ENCODE peak calls at places on chromosomes 6 and 20, in nine cellular contexts. E, H, S, X, O, I, A, W and L are unnamed samples.

GRCh38 chr20:13340088-13340487 is 119.0 kb downstream of the ISM1 start:
- DNase-seq in E (no peak), H (no peak), S (no peak), X (no peak), O (no peak), I (no peak), A (no peak), W (no peak), L (no peak)

GRCh38 chr6:34248727-34249468 is at the start of gene SMIM29:
- DNase-seq in E (peak; percentile 99), H (peak; percentile 97), S (peak; percentile 93), X (peak; percentile 98), O (peak; percentile 96), I (peak; percentile 96), A (peak; percentile 97), W (peak; percentile 91), L (peak; percentile 94)

GRCh38 chr6:52605610-52606185 is 28.8 kb upstream of the TRAM2 start:
- DNase-seq in E (no peak), H (no peak), S (no peak), X (no peak), O (no peak), I (no peak), A (no peak), W (no peak), L (no peak)

GRCh38 chr6:105280033-105280432 is 100.2 kb upstream of the POPDC3 start:
- DNase-seq in E (no peak), H (no peak), S (no peak), X (no peak), O (no peak), I (no peak), A (no peak), W (no peak), L (no peak)

GRCh38 chr6:108762394-108762793 is 85.8 kb upstream of the ARMC2 start:
- DNase-seq in E (no peak), H (no peak), S (no peak), X (no peak), O (no peak), I (no peak), A (peak; percentile 10), W (no peak), L (peak; percentile 30)

GRCh38 chr6:53544050-53544499 is 826 bp downstream of the GCLC start:
- DNase-seq in E (no peak), H (no peak), S (no peak), X (no peak), O (no peak), I (no peak), A (no peak), W (peak; percentile 27), L (peak; percentile 9)

GRCh38 chr20:17967595-17968365 is 814 bp downstream of the SNX5 start:
- DNase-seq in E (no peak), H (no peak), S (peak; percentile 84), X (no peak), O (no peak), I (no peak), A (peak; percentile 91), W (peak; percentile 63), L (peak; percentile 59)

GRCh38 chr6:1082040-1082935 is 229.6 kb upstream of the FOXQ1 start:
- DNase-seq in E (no peak), H (no peak), S (peak; percentile 74), X (no peak), O (no peak), I (no peak), A (no peak), W (peak; percentile 73), L (no peak)

GRCh38 chr20:38995536-38996044 is 33.4 kb downstream of the DHX35 start:
- DNase-seq in E (no peak), H (no peak), S (peak; percentile 58), X (no peak), O (no peak), I (no peak), A (no peak), W (no peak), L (no peak)

GRCh38 chr20:53929974-53930650 is 140.3 kb downstream of the BCAS1 start:
- DNase-seq in E (no peak), H (no peak), S (no peak), X (no peak), O (no peak), I (no peak), A (no peak), W (no peak), L (peak; percentile 81)

GRCh38 chr20:57558614-57559285 is 2.2 kb upstream of the PCK1 start:
- DNase-seq in E (no peak), H (no peak), S (no peak), X (no peak), O (no peak), I (no peak), A (no peak), W (no peak), L (no peak)

GRCh38 chr6:69865126-69865525 is 1.2 kb upstream of the COL19A1 start:
- DNase-seq in E (no peak), H (no peak), S (peak; percentile 72), X (no peak), O (no peak), I (no peak), A (no peak), W (peak; percentile 39), L (no peak)

GRCh38 chr6:135572051-135572450 is 74.5 kb upstream of the AHI1 start:
- DNase-seq in E (no peak), H (no peak), S (no peak), X (no peak), O (no peak), I (no peak), A (no peak), W (peak; percentile 58), L (no peak)

GRCh38 chr6:140979642-140980091 is 1153.1 kb upstream of the GJE1 start:
- DNase-seq in E (no peak), H (no peak), S (peak; percentile 80), X (no peak), O (no peak), I (no peak), A (no peak), W (peak; percentile 89), L (no peak)

GRCh38 chr6:112150363-112150762 is 63.0 kb downstream of the FAM229B start:
- DNase-seq in E (no peak), H (no peak), S (peak; percentile 42), X (no peak), O (no peak), I (no peak), A (no peak), W (peak; percentile 47), L (no peak)

GRCh38 chr6:84777888-84778287 is 13.5 kb upstream of the TBX18 start:
- DNase-seq in E (no peak), H (no peak), S (no peak), X (no peak), O (no peak), I (no peak), A (no peak), W (no peak), L (no peak)

GRCh38 chr6:89989742-89990141 is 95.5 kb downstream of the GJA10 start:
- DNase-seq in E (no peak), H (no peak), S (peak; percentile 56), X (no peak), O (no peak), I (no peak), A (no peak), W (peak; percentile 94), L (no peak)

GRCh38 chr6:87155920-87156600 is 695 bp downstream of the ZNF292 start:
- DNase-seq in E (peak; percentile 95), H (peak; percentile 43), S (peak; percentile 36), X (no peak), O (peak; percentile 68), I (no peak), A (peak; percentile 90), W (peak; percentile 46), L (peak; percentile 27)

DNA sequence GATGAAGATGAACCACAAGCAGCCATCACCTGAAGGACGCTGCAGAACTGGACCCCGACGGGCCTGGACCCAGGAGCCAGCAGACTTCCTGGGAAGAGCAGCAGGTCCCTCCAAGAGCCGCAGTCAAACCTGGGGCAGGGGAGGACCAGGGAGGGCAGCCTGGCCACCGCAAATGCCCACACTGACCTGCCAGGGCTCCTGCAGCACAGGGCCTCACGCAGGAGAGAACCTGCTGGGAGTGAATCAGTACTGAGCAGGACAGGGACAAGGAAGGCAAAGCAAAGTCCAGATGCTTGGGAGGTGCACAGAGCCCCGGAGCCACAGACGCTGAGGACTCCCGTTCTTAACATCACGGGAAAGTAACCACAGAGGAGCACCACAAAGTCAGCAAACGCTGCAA is 75.2 kb downstream of the TAF4 start:
- DNase-seq in E (no peak), H (no peak), S (no peak), X (no peak), O (no peak), I (no peak), A (no peak), W (no peak), L (no peak)
- H3K36me3 ChIP-seq in E (peaks cover 10% of the 10 kb centered on the region), H (peaks cover 83% of the 10 kb centered on the region), S (peaks cover 10% of the 10 kb centered on the region), X (peaks cover 34% of the 10 kb centered on the region), O (peaks cover 78% of the 10 kb centered on the region), I (peaks cover 3% of the 10 kb centered on the region), A (no peaks in the 10 kb centered on the region), W (peaks cover 49% of the 10 kb centered on the region), L (peaks cover 3% of the 10 kb centered on the region)

GRCh38 chr6:10417681-10418104 is 2.8 kb upstream of the TFAP2A start:
- DNase-seq in E (peak; percentile 58), H (no peak), S (no peak), X (no peak), O (no peak), I (no peak), A (no peak), W (no peak), L (no peak)
- H3K27ac ChIP-seq in E (no peak overlapping the region), H (no peak overlapping the region), S (no peak overlapping the region), X (no peak overlapping the region), O (no peak overlapping the region), I (no peak overlapping the region), A (peak overlapping the region; percentile 74), W (no peak overlapping the region), L (no peak overlapping the region)

GRCh38 chr6:56479381-56479780 is 163.3 kb downstream of the DST start:
- DNase-seq in E (no peak), H (no peak), S (no peak), X (no peak), O (no peak), I (no peak), A (no peak), W (no peak), L (no peak)
- H3K36me3 ChIP-seq in E (peaks cover 38% of the 10 kb centered on the region), H (peaks cover 82% of the 10 kb centered on the region), S (peaks cover 27% of the 10 kb centered on the region), X (no peaks in the 10 kb centered on the region), O (no peaks in the 10 kb centered on the region), I (no peaks in the 10 kb centered on the region), A (peaks cover 2% of the 10 kb centered on the region), W (peaks cover 53% of the 10 kb centered on the region), L (no peaks in the 10 kb centered on the region)

GRCh38 chr6:17871836-17872235 is 115.6 kb downstream of the KIF13A start:
- DNase-seq in E (no peak), H (no peak), S (no peak), X (no peak), O (no peak), I (no peak), A (no peak), W (no peak), L (no peak)

GRCh38 chr6:17869753-17870050 is 117.7 kb downstream of the KIF13A start:
- DNase-seq in E (no peak), H (no peak), S (no peak), X (no peak), O (no peak), I (no peak), A (no peak), W (no peak), L (no peak)

GRCh38 chr6:17871169-17871479 is 116.3 kb downstream of the KIF13A start:
- DNase-seq in E (no peak), H (no peak), S (no peak), X (no peak), O (no peak), I (no peak), A (no peak), W (no peak), L (no peak)

GRCh38 chr6:17869010-17869752 is 118.3 kb downstream of the KIF13A start:
- DNase-seq in E (no peak), H (no peak), S (no peak), X (no peak), O (no peak), I (no peak), A (no peak), W (peak; percentile 77), L (no peak)

GRCh38 chr6:17870302-17871168 is 116.9 kb downstream of the KIF13A start:
- DNase-seq in E (no peak), H (no peak), S (no peak), X (no peak), O (no peak), I (no peak), A (peak; percentile 5), W (no peak), L (no peak)
- H3K27ac ChIP-seq in E (no peak overlapping the region), H (peak overlapping the region; percentile 65), S (no peak overlapping the region), X (no peak overlapping the region), O (no peak overlapping the region), I (no peak overlapping the region), A (peak overlapping the region; percentile 60), W (no peak overlapping the region), L (no peak overlapping the region)